ENCODE peak calls at places on chromosomes 6 and 20, in four cellular contexts. L, K, Y and V are unnamed samples.
A peak's percentile ranks its signal among the peaks of the same experiment; 100 is the strongest.

GRCh38 chr6:79031821-79032590 is 46.0 kb downstream of the PHIP start:
- DNase-seq in Y (no peak), L (no peak), K (no peak), V (no peak)

GRCh38 chr20:31988430-31989015 is 20.6 kb downstream of the XKR7 start:
- DNase-seq in Y (no peak), L (no peak), K (no peak), V (no peak)

GRCh38 chr20:57400262-57400701 is 9.1 kb downstream of the RBM38 start:
- DNase-seq in L (peak; percentile 77), Y (no peak), K (peak; percentile 24), V (no peak)

GRCh38 chr20:9989066-9989724 is 45.6 kb upstream of the ANKEF1 start:
- DNase-seq in L (no peak), Y (no peak), K (no peak), V (no peak)

GRCh38 chr6:63816979-63817436 is 181.4 kb downstream of the PHF3 start:
- DNase-seq in K (no peak), Y (no peak), L (no peak), V (no peak)

GRCh38 chr20:62370115-62370806 is 3.1 kb upstream of the LAMA5 start:
- DNase-seq in L (no peak), K (no peak), Y (no peak), V (no peak)

GRCh38 chr6:80541186-80541585 is 434.7 kb downstream of the BCKDHB start:
- DNase-seq in K (no peak), Y (no peak), L (no peak), V (no peak)

GRCh38 chr6:157087974-157088373 is 235.3 kb downstream of the TMEM242 start:
- DNase-seq in K (no peak), Y (no peak), L (no peak), V (no peak)

GRCh38 chr6:31556312-31556711 is 8.9 kb downstream of the NFKBIL1 start:
- DNase-seq in Y (no peak), L (no peak), K (no peak), V (no peak)

GRCh38 chr6:46507426-46507825 is 16.2 kb upstream of the RCAN2 start:
- DNase-seq in L (no peak), Y (no peak), K (no peak), V (no peak)

GRCh38 chr20:47551240-47551639 is 49.6 kb downstream of the NCOA3 start:
- DNase-seq in Y (no peak), L (no peak), K (no peak), V (no peak)

GRCh38 chr20:19812696-19813095 is 54.6 kb downstream of the RIN2 start:
- DNase-seq in Y (no peak), L (no peak), K (no peak), V (no peak)

GRCh38 chr6:53070808-53071207 is 5.6 kb downstream of the FBXO9 start:
- DNase-seq in K (no peak), Y (no peak), L (peak; percentile 68), V (no peak)

GRCh38 chr6:4059115-4059777 is 19.7 kb downstream of the FAM217A start:
- DNase-seq in Y (no peak), K (peak; percentile 65), L (no peak), V (no peak)